ENCODE peak calls at places on chromosomes 1 and 21, in ten cellular contexts. E is CD8-positive, alpha-beta memory T cell; Y is cardiac septum; R is cardiac muscle cell; H is A549; W is sigmoid colon; B is H54; U is endothelial cell of umbilical vein; D is effector CD4-positive, alpha-beta T cell; C is stimulated activated CD4-positive, alpha-beta T cell treated with anti-CD3 and anti-CD28 coated beads, TNF-alpha, amount 100 ng/mL, for 4 hours. T is an unnamed sample.

GRCh38 chr1:31764307-31765040 is at the start of gene ADGRB2:
- DNase-seq in E (peak; percentile 37), Y (no peak), R (no peak), H (no peak), W (no peak), B (no peak), U (peak; percentile 19), D (no peak), C (no peak), T (no peak)

GRCh38 chr1:225745231-225745630 is 32.4 kb upstream of the SRP9 start:
- DNase-seq in E (no peak), Y (no peak), R (no peak), H (no peak), W (peak; percentile 79), B (no peak), U (no peak), D (no peak), C (no peak), T (no peak)

GRCh38 chr1:1721201-1721600 is 3.0 kb downstream of the CDK11A start:
- DNase-seq in E (no peak), Y (no peak), R (no peak), H (no peak), W (no peak), B (no peak), U (no peak), D (no peak), C (no peak), T (no peak)

GRCh38 chr1:223704921-223705878 is 7.1 kb upstream of the CAPN2 start:
- DNase-seq in E (no peak), Y (no peak), R (peak; percentile 87), H (no peak), W (no peak), B (no peak), U (peak; percentile 56), D (no peak), C (no peak), T (no peak)

GRCh38 chr1:235181561-235182245 is 20.7 kb upstream of the RBM34 start:
- DNase-seq in E (no peak), Y (no peak), R (no peak), H (no peak), W (no peak), B (no peak), U (no peak), D (no peak), C (no peak), T (no peak)

GRCh38 chr1:227729881-227730629 is 5.0 kb downstream of the JMJD4 start:
- DNase-seq in E (peak; percentile 23), Y (peak; percentile 67), R (peak; percentile 69), H (peak; percentile 69), W (no peak), B (peak; percentile 81), U (peak; percentile 47), D (no peak), C (no peak), T (no peak)

GRCh38 chr1:29312469-29313466 is 76.4 kb downstream of the PTPRU start:
- DNase-seq in E (no peak), Y (no peak), R (no peak), H (no peak), W (peak; percentile 37), B (no peak), U (no peak), D (no peak), C (no peak), T (peak; percentile 57)

GRCh38 chr1:237220243-237220642 is 178.3 kb downstream of the RYR2 start:
- DNase-seq in E (no peak), Y (no peak), R (peak; percentile 52), H (no peak), W (peak; percentile 65), B (no peak), U (no peak), D (no peak), C (no peak), T (no peak)

GRCh38 chr1:110880708-110881374 is 7.9 kb downstream of the CD53 start:
- DNase-seq in E (peak; percentile 75), Y (no peak), R (no peak), H (no peak), W (no peak), B (no peak), U (no peak), D (peak; percentile 54), C (no peak), T (no peak)

GRCh38 chr1:36139521-36139920 is 9.8 kb downstream of the TRAPPC3 start:
- DNase-seq in E (no peak), Y (no peak), R (no peak), H (no peak), W (no peak), B (no peak), U (no peak), D (no peak), C (no peak), T (no peak)

GRCh38 chr1:223258751-223259177 is 105.2 kb downstream of the SUSD4 start:
- DNase-seq in E (no peak), Y (no peak), R (peak; percentile 68), H (peak; percentile 64), W (no peak), B (peak; percentile 32), U (no peak), D (no peak), C (no peak), T (no peak)

GRCh38 chr1:107664882-107665871 is 299.8 kb downstream of the VAV3 start:
- DNase-seq in E (no peak), Y (no peak), R (no peak), H (no peak), W (no peak), B (no peak), U (no peak), D (no peak), C (no peak), T (no peak)

GRCh38 chr1:58397187-58397820 is 149.2 kb downstream of the OMA1 start:
- DNase-seq in E (no peak), Y (no peak), R (peak; percentile 29), H (no peak), W (no peak), B (peak; percentile 36), U (no peak), D (no peak), C (no peak), T (no peak)

GRCh38 chr1:33698316-33699035 is 165.4 kb upstream of the HMGB4 start:
- DNase-seq in E (no peak), Y (no peak), R (no peak), H (no peak), W (no peak), B (no peak), U (no peak), D (no peak), C (no peak), T (no peak)

GRCh38 chr21:29130234-29130993 is at the start of gene MAP3K7CL:
- DNase-seq in E (no peak), Y (peak; percentile 82), R (peak; percentile 98), H (no peak), W (peak; percentile 81), B (peak; percentile 81), U (no peak), D (no peak), C (no peak), T (no peak)

GRCh38 chr1:53622531-53622930 is 116.4 kb downstream of the GLIS1 start:
- DNase-seq in E (no peak), Y (no peak), R (no peak), H (no peak), W (no peak), B (no peak), U (no peak), D (no peak), C (no peak), T (peak; percentile 10)

GRCh38 chr1:119611701-119612113 is 36.4 kb downstream of the ZNF697 start:
- DNase-seq in E (peak; percentile 21), Y (peak; percentile 86), R (peak; percentile 57), H (peak; percentile 28), W (peak; percentile 78), B (no peak), U (peak; percentile 61), D (peak; percentile 10), C (peak; percentile 11), T (peak; percentile 91)

GRCh38 chr1:92797297-92797696 is 12.4 kb upstream of the EVI5 start:
- DNase-seq in E (no peak), Y (no peak), R (no peak), H (no peak), W (no peak), B (no peak), U (no peak), D (no peak), C (no peak), T (no peak)

GRCh38 chr1:15168479-15168878 is 14.9 kb downstream of the TMEM51 start:
- DNase-seq in E (no peak), Y (no peak), R (peak; percentile 85), H (no peak), W (no peak), B (peak; percentile 30), U (peak; percentile 67), D (no peak), C (no peak), T (peak; percentile 5)

GRCh38 chr1:192104852-192105251 is 53.4 kb upstream of the RGS18 start:
- DNase-seq in E (no peak), Y (no peak), R (peak; percentile 70), H (no peak), W (no peak), B (no peak), U (peak; percentile 96), D (no peak), C (no peak), T (no peak)

GRCh38 chr1:212689196-212689710 is 10.4 kb downstream of the BATF3 start:
- DNase-seq in E (no peak), Y (no peak), R (no peak), H (no peak), W (no peak), B (no peak), U (no peak), D (no peak), C (no peak), T (no peak)

GRCh38 chr1:41487729-41488598 is 3.5 kb upstream of the EDN2 start:
- DNase-seq in E (no peak), Y (no peak), R (no peak), H (no peak), W (no peak), B (no peak), U (no peak), D (no peak), C (no peak), T (no peak)

GRCh38 chr1:53349968-53350852 is 22.3 kb upstream of the LRP8 start:
- DNase-seq in E (no peak), Y (peak; percentile 67), R (no peak), H (no peak), W (no peak), B (no peak), U (no peak), D (no peak), C (no peak), T (peak; percentile 45)

GRCh38 chr1:108190686-108191416 is 9.3 kb downstream of the SLC25A24 start:
- DNase-seq in E (no peak), Y (no peak), R (no peak), H (no peak), W (no peak), B (no peak), U (no peak), D (no peak), C (no peak), T (no peak)

GRCh38 chr1:160070243-160071163 is 543 bp upstream of the KCNJ10 start:
- DNase-seq in E (peak; percentile 80), Y (peak; percentile 83), R (peak; percentile 62), H (peak; percentile 67), W (peak; percentile 88), B (no peak), U (peak; percentile 74), D (peak; percentile 66), C (peak; percentile 53), T (peak; percentile 88)

GRCh38 chr1:101357444-101357986 is 120.7 kb downstream of the S1PR1 start:
- DNase-seq in E (peak; percentile 86), Y (no peak), R (peak; percentile 88), H (peak; percentile 51), W (no peak), B (peak; percentile 43), U (peak; percentile 88), D (peak; percentile 66), C (peak; percentile 8), T (no peak)

GRCh38 chr1:85313888-85314696 is 37.7 kb upstream of the BCL10 start:
- DNase-seq in E (no peak), Y (no peak), R (peak; percentile 89), H (no peak), W (no peak), B (no peak), U (peak; percentile 87), D (no peak), C (no peak), T (no peak)

GRCh38 chr21:17455451-17455850 is 57.4 kb upstream of the CXADR start:
- DNase-seq in E (no peak), Y (no peak), R (no peak), H (no peak), W (no peak), B (no peak), U (no peak), D (no peak), C (no peak), T (no peak)

T was measured in upper lobe of right lung.